ENCODE peak calls at places on chromosome 11, in four cellular contexts. One of them, this sample, is unnamed.

GRCh38 chr11:125188021-125188420 is 23.5 kb downstream of the PKNOX2 start:
- DNase-seq in K562: no peak
- DNase-seq in HepG2: no peak
- DNase-seq in GM12878: no peak
- DNase-seq in this sample: no peak

GRCh38 chr11:43644626-43645299 is 35.8 kb upstream of the HSD17B12 start:
- DNase-seq in K562: no peak
- DNase-seq in HepG2: peak
- DNase-seq in GM12878: no peak
- DNase-seq in this sample: no peak

GRCh38 chr11:21928834-21929233 is 264.1 kb upstream of the ANO5 start:
- DNase-seq in K562: no peak
- DNase-seq in HepG2: no peak
- DNase-seq in GM12878: no peak
- DNase-seq in this sample: no peak

GRCh38 chr11:113681711-113682410 is 24.2 kb downstream of the TMPRSS5 start:
- DNase-seq in K562: peak
- DNase-seq in HepG2: no peak
- DNase-seq in GM12878: no peak
- DNase-seq in this sample: no peak

GRCh38 chr11:44016546-44017442 is 31.0 kb upstream of the ACCSL start:
- DNase-seq in K562: no peak
- DNase-seq in HepG2: no peak
- DNase-seq in GM12878: no peak
- DNase-seq in this sample: no peak

GRCh38 chr11:119745776-119746535 is 17.0 kb upstream of the NECTIN1 start:
- DNase-seq in K562: no peak
- DNase-seq in HepG2: no peak
- DNase-seq in GM12878: no peak
- DNase-seq in this sample: no peak

GRCh38 chr11:74989269-74989655 is 529 bp downstream of the NEU3 start:
- DNase-seq in K562: no peak
- DNase-seq in HepG2: no peak
- DNase-seq in GM12878: no peak
- DNase-seq in this sample: no peak

GRCh38 chr11:47533690-47534135 is 19.2 kb downstream of the CELF1 start:
- DNase-seq in K562: no peak
- DNase-seq in HepG2: no peak
- DNase-seq in GM12878: no peak
- DNase-seq in this sample: no peak

GRCh38 chr11:30342736-30343166 is 19.8 kb downstream of the ARL14EP start:
- DNase-seq in K562: no peak
- DNase-seq in HepG2: no peak
- DNase-seq in GM12878: peak
- DNase-seq in this sample: no peak

GRCh38 chr11:35420371-35420770 is 1.0 kb upstream of the SLC1A2 start:
- DNase-seq in K562: no peak
- DNase-seq in HepG2: no peak
- DNase-seq in GM12878: no peak
- DNase-seq in this sample: peak

GRCh38 chr11:57667715-57668466 is at the start of gene ZDHHC5:
- DNase-seq in K562: peak
- DNase-seq in HepG2: peak
- DNase-seq in GM12878: peak
- DNase-seq in this sample: peak

GRCh38 chr11:114785820-114786219 is 107.5 kb downstream of the NXPE2 start:
- DNase-seq in K562: no peak
- DNase-seq in HepG2: no peak
- DNase-seq in GM12878: no peak
- DNase-seq in this sample: no peak

GRCh38 chr11:21711341-21711740 is 481.5 kb upstream of the ANO5 start:
- DNase-seq in K562: no peak
- DNase-seq in HepG2: no peak
- DNase-seq in GM12878: no peak
- DNase-seq in this sample: no peak

GRCh38 chr11:33633251-33634003 is 67.2 kb downstream of the C11orf91 start:
- DNase-seq in K562: no peak
- DNase-seq in HepG2: peak
- DNase-seq in GM12878: no peak
- DNase-seq in this sample: no peak

GRCh38 chr11:27427183-27427980 is 45.2 kb downstream of the LGR4 start:
- DNase-seq in K562: no peak
- DNase-seq in HepG2: no peak
- DNase-seq in GM12878: no peak
- DNase-seq in this sample: no peak

GRCh38 chr11:65700377-65700776 is 11.7 kb upstream of the KAT5 start:
- DNase-seq in K562: no peak
- DNase-seq in HepG2: no peak
- DNase-seq in GM12878: no peak
- DNase-seq in this sample: no peak

GRCh38 chr11:10625281-10625981 is 57.0 kb upstream of the LYVE1 start:
- DNase-seq in K562: no peak
- DNase-seq in HepG2: no peak
- DNase-seq in GM12878: no peak
- DNase-seq in this sample: no peak

GRCh38 chr11:63518548-63518947 is 12.7 kb downstream of the LGALS12 start:
- DNase-seq in K562: no peak
- DNase-seq in HepG2: no peak
- DNase-seq in GM12878: no peak
- DNase-seq in this sample: no peak

GRCh38 chr11:34238533-34238932 is 119.3 kb downstream of the ABTB2 start:
- DNase-seq in K562: no peak
- DNase-seq in HepG2: no peak
- DNase-seq in GM12878: no peak
- DNase-seq in this sample: no peak

GRCh38 chr11:100687630-100688395 is 725 bp downstream of the ARHGAP42 start:
- DNase-seq in K562: peak
- DNase-seq in HepG2: peak
- DNase-seq in GM12878: no peak
- DNase-seq in this sample: peak

GRCh38 chr11:110892741-110893285 is 180.6 kb upstream of the ARHGAP20 start:
- DNase-seq in K562: no peak
- DNase-seq in HepG2: no peak
- DNase-seq in GM12878: no peak
- DNase-seq in this sample: no peak

GRCh38 chr11:24754406-24754805 is 257.6 kb downstream of the LUZP2 start:
- DNase-seq in K562: no peak
- DNase-seq in HepG2: no peak
- DNase-seq in GM12878: no peak
- DNase-seq in this sample: no peak

GRCh38 chr11:72041364-72042058 is 38.8 kb downstream of the NUMA1 start:
- DNase-seq in K562: no peak
- DNase-seq in HepG2: peak
- DNase-seq in GM12878: no peak
- DNase-seq in this sample: peak

GRCh38 chr11:86476109-86476861 is 101.6 kb downstream of the CCDC81 start:
- DNase-seq in K562: no peak
- DNase-seq in HepG2: peak
- DNase-seq in GM12878: no peak
- DNase-seq in this sample: no peak

GRCh38 chr11:16611395-16612233 is 126.8 kb upstream of the C11orf58 start:
- DNase-seq in K562: no peak
- DNase-seq in HepG2: no peak
- DNase-seq in GM12878: no peak
- DNase-seq in this sample: no peak

GRCh38 chr11:16610738-16611388 is 127.6 kb upstream of the C11orf58 start:
- DNase-seq in K562: no peak
- DNase-seq in HepG2: no peak
- DNase-seq in GM12878: no peak
- DNase-seq in this sample: peak

GRCh38 chr11:16607675-16608644 is 130.5 kb upstream of the C11orf58 start:
- DNase-seq in K562: peak
- DNase-seq in HepG2: no peak
- DNase-seq in GM12878: no peak
- DNase-seq in this sample: peak

GRCh38 chr11:16610213-16610737 is 128.2 kb upstream of the C11orf58 start:
- DNase-seq in K562: no peak
- DNase-seq in HepG2: no peak
- DNase-seq in GM12878: no peak
- DNase-seq in this sample: no peak

GRCh38 chr11:16609769-16610168 is 128.7 kb upstream of the C11orf58 start:
- DNase-seq in K562: no peak
- DNase-seq in HepG2: no peak
- DNase-seq in GM12878: no peak
- DNase-seq in this sample: no peak
- TF ChIP-seq CTCF in K562: no peak
- TF ChIP-seq CTCF in HepG2: no peak
- TF ChIP-seq CTCF in GM12878: no peak
- TF ChIP-seq CTCF in this sample: no peak

GRCh38 chr11:2537010-2537695 is 92.3 kb downstream of the KCNQ1 start:
- DNase-seq in K562: no peak
- DNase-seq in HepG2: no peak
- DNase-seq in GM12878: no peak
- DNase-seq in this sample: no peak

GRCh38 chr11:2539761-2540520 is 95.1 kb downstream of the KCNQ1 start:
- DNase-seq in K562: no peak
- DNase-seq in HepG2: no peak
- DNase-seq in GM12878: no peak
- DNase-seq in this sample: no peak

GRCh38 chr11:2536440-2536989 is 91.7 kb downstream of the KCNQ1 start:
- DNase-seq in K562: no peak
- DNase-seq in HepG2: no peak
- DNase-seq in GM12878: no peak
- DNase-seq in this sample: no peak

GRCh38 chr11:2538951-2539735 is 94.3 kb downstream of the KCNQ1 start:
- DNase-seq in K562: no peak
- DNase-seq in HepG2: no peak
- DNase-seq in GM12878: no peak
- DNase-seq in this sample: no peak

GRCh38 chr11:2537896-2538855 is 93.4 kb downstream of the KCNQ1 start:
- DNase-seq in K562: no peak
- DNase-seq in HepG2: no peak
- DNase-seq in GM12878: no peak
- DNase-seq in this sample: no peak
- TF ChIP-seq CREM in K562: no peak
- TF ChIP-seq CREM in HepG2: no peak
- TF ChIP-seq CREM in GM12878: no peak
- TF ChIP-seq CREM in this sample: no peak

GRCh38 chr11:12854829-12855228 is 154.3 kb upstream of the RASSF10 start:
- DNase-seq in K562: no peak
- DNase-seq in HepG2: peak
- DNase-seq in GM12878: no peak
- DNase-seq in this sample: no peak

GRCh38 chr11:12860827-12861226 is 148.3 kb upstream of the RASSF10 start:
- DNase-seq in K562: no peak
- DNase-seq in HepG2: no peak
- DNase-seq in GM12878: no peak
- DNase-seq in this sample: no peak

GRCh38 chr11:12856338-12856737 is 152.8 kb upstream of the RASSF10 start:
- DNase-seq in K562: no peak
- DNase-seq in HepG2: no peak
- DNase-seq in GM12878: no peak
- DNase-seq in this sample: no peak

GRCh38 chr11:12859872-12860657 is 149.1 kb upstream of the RASSF10 start:
- DNase-seq in K562: no peak
- DNase-seq in HepG2: no peak
- DNase-seq in GM12878: no peak
- DNase-seq in this sample: no peak

GRCh38 chr11:12857572-12857971 is 151.5 kb upstream of the RASSF10 start:
- DNase-seq in K562: no peak
- DNase-seq in HepG2: no peak
- DNase-seq in GM12878: no peak
- DNase-seq in this sample: no peak
- TF ChIP-seq CBFB in K562: no peak
- TF ChIP-seq CBFB in HepG2: no peak
- TF ChIP-seq CBFB in GM12878: no peak
- TF ChIP-seq CBFB in this sample: no peak

GRCh38 chr11:45804806-45805304 is at the start of gene SLC35C1:
- DNase-seq in K562: peak
- DNase-seq in HepG2: peak
- DNase-seq in GM12878: peak
- DNase-seq in this sample: peak
- TF ChIP-seq CTCF in K562: peak
- TF ChIP-seq CTCF in HepG2: peak
- TF ChIP-seq CTCF in GM12878: peak
- TF ChIP-seq CTCF in this sample: peak

DNA sequence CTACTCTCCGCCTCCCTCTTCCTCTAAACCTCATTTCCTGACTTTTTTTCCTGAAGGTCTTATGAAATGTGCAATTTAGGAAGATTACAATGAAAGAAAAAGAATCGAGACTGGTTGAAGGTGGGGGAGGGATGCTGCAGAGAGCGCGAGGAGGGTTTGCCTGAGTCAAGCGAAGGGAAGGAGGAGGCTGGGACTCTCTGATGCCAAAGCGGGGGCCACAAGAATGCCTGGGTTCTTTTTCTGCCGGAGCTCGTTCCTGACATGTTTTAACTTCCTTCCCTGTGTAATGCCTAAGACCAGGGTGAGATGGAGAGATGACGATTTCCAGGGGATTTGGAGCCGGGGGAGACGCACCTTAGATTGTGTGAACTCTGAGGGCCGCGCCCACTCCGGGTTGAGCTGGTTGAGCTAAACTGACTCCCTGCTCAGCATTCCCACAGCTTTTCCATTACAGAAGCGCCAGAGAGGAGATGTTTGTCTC is 270.5 kb upstream of the SORL1-AS1 start:
- DNase-seq in K562: no peak
- DNase-seq in HepG2: no peak
- DNase-seq in GM12878: no peak
- DNase-seq in this sample: peak
- TF ChIP-seq CREM in K562: no peak
- TF ChIP-seq CREM in HepG2: no peak
- TF ChIP-seq CREM in GM12878: no peak
- TF ChIP-seq CREM in this sample: no peak

GRCh38 chr11:16925495-16926065 is 88.6 kb downstream of the PLEKHA7 start:
- DNase-seq in K562: no peak
- DNase-seq in HepG2: peak
- DNase-seq in GM12878: no peak
- DNase-seq in this sample: peak
- TF ChIP-seq CBFB in K562: no peak
- TF ChIP-seq CBFB in HepG2: no peak
- TF ChIP-seq CBFB in GM12878: no peak
- TF ChIP-seq CBFB in this sample: peak

GRCh38 chr11:31799036-31799793 is 11.9 kb downstream of the PAX6 start:
- DNase-seq in K562: no peak
- DNase-seq in HepG2: no peak
- DNase-seq in GM12878: no peak
- DNase-seq in this sample: no peak

GRCh38 chr11:31799794-31800397 is 11.2 kb downstream of the PAX6 start:
- DNase-seq in K562: no peak
- DNase-seq in HepG2: no peak
- DNase-seq in GM12878: no peak
- DNase-seq in this sample: no peak

GRCh38 chr11:31797227-31798056 is 13.7 kb downstream of the PAX6 start:
- DNase-seq in K562: no peak
- DNase-seq in HepG2: no peak
- DNase-seq in GM12878: no peak
- DNase-seq in this sample: no peak

GRCh38 chr11:31796523-31797226 is 14.4 kb downstream of the PAX6 start:
- DNase-seq in K562: no peak
- DNase-seq in HepG2: no peak
- DNase-seq in GM12878: no peak
- DNase-seq in this sample: no peak

GRCh38 chr11:31798057-31799035 is 12.8 kb downstream of the PAX6 start:
- DNase-seq in K562: no peak
- DNase-seq in HepG2: no peak
- DNase-seq in GM12878: no peak
- DNase-seq in this sample: peak
- TF ChIP-seq CTCF in K562: no peak
- TF ChIP-seq CTCF in HepG2: no peak
- TF ChIP-seq CTCF in GM12878: peak
- TF ChIP-seq CTCF in this sample: no peak

This sample was measured in WTC11.